ENCODE peak calls at places on chromosomes 1 and 21, in seven cellular contexts. X is spleen, I is OCI-LY7, E is foreskin keratinocyte, M is A673, W is hepatocyte, O is left lung. L is an unnamed sample. For H3K4me1, the result is how much of the 10 kb centered on the place peaks cover.

GRCh38 chr1:64000021-64000420 is 203.4 kb upstream of the UBE2U start:
- DNase-seq in X (no peak), I (no peak), E (peak), M (peak), W (no peak), O (no peak), L (no peak)

GRCh38 chr1:230130172-230130944 is 63.3 kb downstream of the GALNT2 start:
- DNase-seq in X (peak), I (no peak), E (no peak), M (no peak), W (no peak), O (no peak), L (no peak)

GRCh38 chr21:46048926-46049889 is 48.7 kb upstream of the COL6A2 start:
- DNase-seq in X (no peak), I (no peak), E (peak), M (peak), W (peak), O (peak), L (peak)

GRCh38 chr21:45331521-45332257 is 44.0 kb upstream of the POFUT2 start:
- DNase-seq in X (peak), I (no peak), E (no peak), M (no peak), W (no peak), O (peak), L (peak)

GRCh38 chr1:109274533-109275476 is 8.1 kb downstream of the PSRC1 start:
- DNase-seq in X (peak), I (no peak), E (peak), M (no peak), W (peak), O (peak), L (peak)

GRCh38 chr1:152870831-152871730 is 7.0 kb upstream of the SMCP start:
- DNase-seq in X (no peak), I (peak), E (no peak), M (peak), W (no peak), O (no peak), L (no peak)

GRCh38 chr1:47631596-47631995 is 193.8 kb downstream of the FOXD2 start:
- DNase-seq in X (no peak), I (no peak), E (no peak), M (no peak), W (no peak), O (no peak), L (no peak)

GRCh38 chr1:154154534-154155181 is at the start of gene NUP210L:
- DNase-seq in X (peak), I (no peak), E (no peak), M (no peak), W (peak), O (peak), L (no peak)

GRCh38 chr1:156870734-156871133 is 10.1 kb downstream of the NTRK1 start:
- DNase-seq in X (no peak), I (no peak), E (peak), M (no peak), W (no peak), O (no peak), L (peak)

GRCh38 chr1:83606416-83606955 is 392.4 kb downstream of the TTLL7 start:
- DNase-seq in X (no peak), I (no peak), E (no peak), M (no peak), W (no peak), O (no peak), L (no peak)

GRCh38 chr1:172607145-172607544 is 51.8 kb upstream of the FASLG start:
- DNase-seq in X (no peak), I (no peak), E (no peak), M (no peak), W (no peak), O (no peak), L (no peak)

GRCh38 chr1:153399401-153400055 is 8.7 kb upstream of the S100A8 start:
- DNase-seq in X (no peak), I (no peak), E (no peak), M (no peak), W (no peak), O (no peak), L (no peak)

GRCh38 chr1:152878042-152878441 is at the start of gene SMCP:
- DNase-seq in X (no peak), I (no peak), E (no peak), M (peak), W (no peak), O (no peak), L (no peak)

GRCh38 chr1:218374401-218374848 is 29.3 kb downstream of the TGFB2 start:
- DNase-seq in X (no peak), I (no peak), E (no peak), M (no peak), W (no peak), O (no peak), L (no peak)

GRCh38 chr1:30618335-30618747 is 105.0 kb downstream of the MATN1 start:
- DNase-seq in X (no peak), I (no peak), E (peak), M (no peak), W (peak), O (no peak), L (no peak)

GRCh38 chr21:15009964-15010363 is 54.8 kb downstream of the NRIP1 start:
- DNase-seq in X (no peak), I (no peak), E (no peak), M (no peak), W (no peak), O (no peak), L (peak)

GRCh38 chr1:228350831-228351781 is 55.5 kb downstream of the TRIM11 start:
- DNase-seq in X (peak), I (no peak), E (no peak), M (no peak), W (no peak), O (peak), L (no peak)

GRCh38 chr1:178495741-178496409 is 889 bp downstream of the CLEC20A start:
- DNase-seq in X (no peak), I (no peak), E (no peak), M (no peak), W (no peak), O (no peak), L (peak)

GRCh38 chr1:36557041-36558000 is 74.6 kb upstream of the CSF3R start:
- DNase-seq in X (no peak), I (no peak), E (no peak), M (no peak), W (no peak), O (no peak), L (no peak)

GRCh38 chr1:173161510-173162221 is 45.5 kb downstream of the TNFSF4 start:
- DNase-seq in X (no peak), I (no peak), E (peak), M (no peak), W (no peak), O (no peak), L (no peak)

GRCh38 chr1:68121536-68121935 is 71.1 kb upstream of the DIRAS3 start:
- DNase-seq in X (no peak), I (no peak), E (no peak), M (no peak), W (no peak), O (no peak), L (no peak)

GRCh38 chr1:68117416-68117815 is 67.0 kb upstream of the DIRAS3 start:
- DNase-seq in X (no peak), I (no peak), E (no peak), M (no peak), W (no peak), O (no peak), L (no peak)

GRCh38 chr1:68116643-68117235 is 66.3 kb upstream of the DIRAS3 start:
- DNase-seq in X (no peak), I (peak), E (no peak), M (peak), W (peak), O (no peak), L (peak)

GRCh38 chr1:68119445-68119844 is 69.0 kb upstream of the DIRAS3 start:
- DNase-seq in X (no peak), I (no peak), E (no peak), M (no peak), W (no peak), O (no peak), L (no peak)

GRCh38 chr1:68120136-68120791 is 69.8 kb upstream of the DIRAS3 start:
- DNase-seq in X (no peak), I (peak), E (no peak), M (peak), W (peak), O (no peak), L (peak)
- H3K27ac ChIP-seq in X (no peak), I (no peak), E (no peak), M (no peak), W (peak), O (no peak), L (no peak)

GRCh38 chr21:37944492-37944891 is 28.2 kb upstream of the KCNJ6 start:
- DNase-seq in X (no peak), I (no peak), E (no peak), M (no peak), W (no peak), O (no peak), L (no peak)

GRCh38 chr21:37939838-37940237 is 23.6 kb upstream of the KCNJ6 start:
- DNase-seq in X (no peak), I (no peak), E (no peak), M (no peak), W (no peak), O (no peak), L (no peak)

GRCh38 chr21:37936010-37936785 is 19.9 kb upstream of the KCNJ6 start:
- DNase-seq in X (no peak), I (no peak), E (no peak), M (no peak), W (no peak), O (no peak), L (peak)

GRCh38 chr21:37937668-37938067 is 21.4 kb upstream of the KCNJ6 start:
- DNase-seq in X (no peak), I (no peak), E (no peak), M (no peak), W (no peak), O (no peak), L (no peak)

GRCh38 chr21:37939251-37939650 is 23.0 kb upstream of the KCNJ6 start:
- DNase-seq in X (no peak), I (no peak), E (peak), M (no peak), W (no peak), O (no peak), L (no peak)
- H3K4me1 ChIP-seq in X (under half), I (under half), E (under half), M (under half), W (under half), O (under half), L (under half)

GRCh38 chr1:221200464-221200863 is 321.2 kb downstream of the HLX start:
- DNase-seq in X (no peak), I (no peak), E (no peak), M (no peak), W (no peak), O (no peak), L (no peak)

GRCh38 chr1:221206076-221206475 is 326.8 kb downstream of the HLX start:
- DNase-seq in X (no peak), I (no peak), E (no peak), M (no peak), W (no peak), O (no peak), L (no peak)

GRCh38 chr1:221201773-221202172 is 322.5 kb downstream of the HLX start:
- DNase-seq in X (no peak), I (no peak), E (no peak), M (no peak), W (no peak), O (no peak), L (no peak)

GRCh38 chr1:221203224-221204054 is 324.2 kb downstream of the HLX start:
- DNase-seq in X (peak), I (peak), E (no peak), M (peak), W (peak), O (peak), L (peak)

DNA sequence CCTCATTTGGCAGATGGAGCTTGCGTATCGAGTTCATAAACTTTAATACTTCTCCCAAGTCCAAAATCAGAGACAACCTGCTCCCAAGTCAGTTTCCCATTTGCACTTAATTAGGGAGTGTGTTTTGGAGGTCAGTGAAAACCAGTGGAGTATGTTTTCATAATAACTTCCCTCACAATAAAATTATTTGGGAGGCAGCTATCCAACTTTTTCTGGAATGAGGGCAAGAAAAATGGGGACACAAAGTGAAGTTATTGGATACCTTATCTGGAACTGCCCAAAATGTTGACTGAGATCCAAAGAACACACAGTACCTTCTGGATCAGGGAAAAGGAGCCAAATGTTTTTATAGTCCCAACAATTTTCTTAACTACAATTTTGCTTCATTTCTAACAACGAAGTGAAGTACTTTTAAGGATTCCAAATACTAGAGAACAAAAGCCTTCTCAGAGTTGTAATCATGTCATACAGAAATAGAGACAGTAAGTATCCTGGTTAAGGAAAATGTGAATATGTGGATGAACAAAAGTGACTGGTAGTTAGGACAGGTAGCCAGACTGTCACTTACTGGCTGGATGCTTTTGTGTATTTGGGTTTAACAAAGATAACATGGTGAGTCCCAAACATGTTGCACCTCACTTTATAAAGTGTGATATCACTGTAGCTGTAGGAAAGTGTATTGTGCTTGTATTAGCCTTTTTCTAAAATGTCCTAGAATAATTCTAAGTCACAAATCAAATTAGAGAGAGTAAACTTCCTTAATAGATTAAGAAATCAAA is 325.0 kb downstream of the HLX start:
- DNase-seq in X (no peak), I (no peak), E (no peak), M (no peak), W (no peak), O (no peak), L (no peak)
- H3K27ac ChIP-seq in X (no peak), I (no peak), E (no peak), M (no peak), W (no peak), O (no peak), L (no peak)

GRCh38 chr1:9397047-9397446 is 104.4 kb downstream of the SPSB1 start:
- DNase-seq in X (no peak), I (no peak), E (no peak), M (no peak), W (no peak), O (no peak), L (no peak)
- H3K4me1 ChIP-seq in X (under half), I (under half), E (under half), M (under half), W (under half), O (under half), L (under half)

GRCh38 chr1:115753371-115753770 is 15.1 kb downstream of the CASQ2 start:
- DNase-seq in X (no peak), I (no peak), E (no peak), M (no peak), W (no peak), O (no peak), L (no peak)
- H3K27ac ChIP-seq in X (no peak), I (no peak), E (no peak), M (no peak), W (no peak), O (no peak), L (no peak)